ENCODE peak calls at places on chromosomes 5 and 9, in six cellular contexts. B is choroid plexus epithelial cell; G is activated gamma-delta T cell treated with anti-CD3 and anti-CD28 coated beads, Interleukin-2, amount 50 U/mL, for 16 hours; K is aorta; J is NCI-H774; H is NCI-H1105. T is an unnamed sample.

GRCh38 chr9:72577212-72577753 is 55.9 kb downstream of the TMC1 start:
- DNase-seq in K (no peak), B (peak), J (no peak), G (no peak), H (no peak), T (no peak)

GRCh38 chr5:151503999-151504398 is 56.6 kb downstream of the SLC36A1 start:
- DNase-seq in G (no peak), K (no peak), B (no peak), H (no peak), J (no peak), T (no peak)

GRCh38 chr5:143440448-143441102 is 37.1 kb upstream of the NR3C1 start:
- DNase-seq in G (no peak), K (no peak), B (no peak), J (peak), H (peak), T (no peak)

GRCh38 chr5:14685757-14686156 is 21.2 kb downstream of the OTULIN start:
- DNase-seq in H (peak), G (no peak), J (peak), K (no peak), B (peak), T (peak)

GRCh38 chr9:100011062-100011681 is 87.6 kb downstream of the ERP44 start:
- DNase-seq in K (no peak), J (peak), G (peak), H (no peak), B (peak), T (no peak)

GRCh38 chr9:68538200-68538599 is 2.5 kb downstream of the TMEM252 start:
- DNase-seq in J (no peak), G (no peak), H (no peak), B (no peak), K (peak), T (no peak)

GRCh38 chr9:38017149-38017884 is 51.7 kb downstream of the SHB start:
- DNase-seq in H (no peak), B (peak), K (peak), G (no peak), J (no peak), T (peak)

GRCh38 chr9:99828417-99829176 is 6.9 kb downstream of the NR4A3 start:
- DNase-seq in B (peak), G (no peak), H (no peak), K (no peak), J (no peak), T (no peak)

GRCh38 chr5:134656690-134657089 is 8.1 kb downstream of the SEC24A start:
- DNase-seq in K (no peak), J (no peak), G (no peak), B (no peak), H (no peak), T (no peak)

GRCh38 chr5:158670199-158670598 is 429.5 kb downstream of the EBF1 start:
- DNase-seq in K (no peak), H (no peak), J (no peak), B (no peak), G (no peak), T (no peak)

GRCh38 chr5:149757956-149758355 is 27.8 kb downstream of the PPARGC1B start:
- DNase-seq in K (no peak), J (no peak), B (no peak), G (no peak), H (no peak), T (no peak)

GRCh38 chr5:152271420-152271819 is 133.7 kb downstream of the NMUR2 start:
- DNase-seq in J (peak), H (no peak), G (no peak), K (no peak), B (peak), T (no peak)

GRCh38 chr5:160685695-160686094 is 166.3 kb downstream of the ATP10B start:
- DNase-seq in J (no peak), G (no peak), K (no peak), B (no peak), H (no peak), T (no peak)

GRCh38 chr5:180718810-180719453 is 20.9 kb downstream of the OR2Y1 start:
- DNase-seq in J (peak), K (no peak), H (peak), G (peak), B (peak), T (no peak)

GRCh38 chr9:99127372-99128132 is 22.6 kb downstream of the TGFBR1 start:
- DNase-seq in K (no peak), H (no peak), B (peak), G (no peak), J (no peak), T (no peak)

GRCh38 chr9:438066-438465 is 223.4 kb downstream of the DOCK8 start:
- DNase-seq in J (no peak), K (no peak), G (no peak), B (peak), H (no peak), T (no peak)

GRCh38 chr5:172496671-172497371 is 42.5 kb upstream of the SH3PXD2B start:
- DNase-seq in K (peak), J (no peak), H (no peak), G (no peak), B (peak), T (no peak)

GRCh38 chr5:176743136-176743827 is 67.1 kb upstream of the UNC5A start:
- DNase-seq in J (no peak), B (no peak), G (no peak), H (no peak), K (no peak), T (peak)

GRCh38 chr9:110452227-110452801 is 114.7 kb upstream of the TXNDC8 start:
- DNase-seq in H (no peak), K (no peak), G (no peak), J (no peak), B (peak), T (no peak)

GRCh38 chr9:90393355-90394152 is 249.1 kb downstream of the DIRAS2 start:
- DNase-seq in J (no peak), G (no peak), K (no peak), B (no peak), H (no peak), T (no peak)

GRCh38 chr9:131733601-131734061 is 6.2 kb downstream of the RAPGEF1 start:
- DNase-seq in G (no peak), K (peak), J (no peak), H (no peak), B (peak), T (no peak)

GRCh38 chr5:100464418-100464817 is 70.8 kb upstream of the FAM174A start:
- DNase-seq in J (no peak), H (no peak), K (no peak), G (no peak), B (peak), T (no peak)

GRCh38 chr9:84839538-84839937 is 170.0 kb downstream of the NTRK2 start:
- DNase-seq in K (no peak), H (no peak), G (no peak), J (no peak), B (peak), T (peak)

GRCh38 chr5:135441256-135441915 is 5.8 kb downstream of the DCANP1 start:
- DNase-seq in H (no peak), B (no peak), J (no peak), K (no peak), G (no peak), T (no peak)

GRCh38 chr9:132857601-132858342 is 20.3 kb downstream of the AK8 start:
- DNase-seq in B (peak), J (no peak), H (no peak), K (no peak), G (no peak), T (no peak)

GRCh38 chr9:23123048-23123632 is 676.5 kb downstream of the DMRTA1 start:
- DNase-seq in B (peak), H (peak), G (no peak), J (no peak), K (no peak), T (peak)

GRCh38 chr5:143063175-143063970 is 293.2 kb downstream of the ARHGAP26 start:
- DNase-seq in G (no peak), J (no peak), K (peak), B (peak), H (no peak), T (peak)

GRCh38 chr5:178324481-178325310 is 92.1 kb upstream of the PHYKPL start:
- DNase-seq in J (no peak), G (no peak), B (no peak), K (peak), H (no peak), T (no peak)

GRCh38 chr9:91750343-91750742 is 199.7 kb downstream of the ROR2 start:
- DNase-seq in B (no peak), K (no peak), G (no peak), J (peak), H (no peak), T (peak)

GRCh38 chr5:112689510-112689909 is 48.2 kb upstream of the APC start:
- DNase-seq in J (no peak), G (no peak), H (no peak), K (no peak), B (peak), T (no peak)

GRCh38 chr5:145682197-145682895 is 152.8 kb downstream of the PRELID2 start:
- DNase-seq in H (no peak), G (no peak), B (no peak), K (no peak), J (no peak), T (no peak)

GRCh38 chr9:95040106-95040505 is 277.4 kb downstream of the FANCC start:
- DNase-seq in G (no peak), K (no peak), H (no peak), J (no peak), B (no peak), T (no peak)

GRCh38 chr9:102360846-102361245 is 622.4 kb upstream of the GRIN3A start:
- DNase-seq in K (no peak), B (no peak), H (no peak), G (no peak), J (no peak), T (no peak)

GRCh38 chr5:45694255-45694834 is 1.8 kb downstream of the HCN1 start:
- DNase-seq in H (no peak), G (no peak), J (no peak), B (no peak), K (no peak), T (no peak)

GRCh38 chr9:96554801-96555566 is 64.7 kb downstream of the CDC14B start:
- DNase-seq in H (no peak), K (no peak), G (no peak), B (peak), J (no peak), T (no peak)

GRCh38 chr9:38620483-38621433 is at the start of gene ANKRD18A:
- DNase-seq in J (peak), K (peak), G (peak), B (peak), H (peak), T (no peak)

GRCh38 chr5:67495072-67495471 is 298.5 kb upstream of the CD180 start:
- DNase-seq in B (no peak), G (no peak), J (no peak), H (no peak), K (no peak), T (no peak)